ENCODE peak calls at places on chromosomes 13 and 19, in six cellular contexts. J, D, B, H, U and M are unnamed samples.

GRCh38 chr19:35299523-35300339 is 7.8 kb downstream of the MAG start:
- DNase-seq in U (no peak), H (peak; percentile 86), D (no peak), J (no peak), B (peak; percentile 83), M (no peak)

GRCh38 chr13:50993908-50994307 is 84.3 kb downstream of the RNASEH2B start:
- DNase-seq in D (no peak), H (no peak), J (no peak), B (no peak), U (no peak), M (no peak)

GRCh38 chr13:39692650-39693438 is 37.4 kb downstream of the COG6 start:
- DNase-seq in D (no peak), J (no peak), H (no peak), U (no peak), B (no peak), M (no peak)

GRCh38 chr13:60134376-60134775 is 29.4 kb downstream of the DIAPH3 start:
- DNase-seq in B (no peak), D (no peak), H (no peak), U (no peak), J (no peak), M (no peak)

GRCh38 chr13:44393391-44393790 is 19.8 kb downstream of the SERP2 start:
- DNase-seq in U (no peak), B (no peak), J (no peak), D (no peak), H (no peak), M (no peak)

GRCh38 chr13:110499621-110500281 is 61.8 kb downstream of the RAB20 start:
- DNase-seq in U (no peak), J (no peak), B (no peak), H (no peak), D (no peak), M (no peak)

GRCh38 chr13:41231786-41232185 is 31.6 kb downstream of the MTRF1 start:
- DNase-seq in B (no peak), H (peak; percentile 31), U (peak; percentile 24), J (no peak), D (peak; percentile 28), M (no peak)

GRCh38 chr19:3073159-3073563 is 10.9 kb upstream of the TLE5 start:
- DNase-seq in H (peak; percentile 91), J (no peak), B (peak; percentile 75), D (peak; percentile 71), U (no peak), M (peak; percentile 81)

GRCh38 chr19:38142176-38143035 is 81.6 kb downstream of the DPF1 start:
- DNase-seq in D (peak; percentile 33), U (no peak), H (peak; percentile 84), B (peak; percentile 87), J (peak; percentile 41), M (no peak)

GRCh38 chr19:41774515-41774980 is 19.2 kb downstream of the CEACAM6 start:
- DNase-seq in U (no peak), D (no peak), J (no peak), B (no peak), H (no peak), M (peak; percentile 88)

GRCh38 chr13:21970918-21971317 is 300.0 kb downstream of the FGF9 start:
- DNase-seq in B (no peak), H (no peak), D (no peak), U (no peak), J (no peak), M (no peak)

GRCh38 chr13:38980628-38981078 is 10.0 kb downstream of the STOML3 start:
- DNase-seq in B (peak; percentile 24), U (no peak), H (no peak), J (no peak), D (no peak), M (no peak)

GRCh38 chr19:45357445-45357783 is 13.0 kb downstream of the ERCC2 start:
- DNase-seq in B (no peak), D (no peak), J (no peak), H (no peak), U (no peak), M (no peak)

GRCh38 chr13:30045916-30046704 is 195.7 kb upstream of the UBL3 start:
- DNase-seq in J (no peak), B (no peak), D (no peak), U (no peak), H (no peak), M (no peak)

GRCh38 chr19:55358943-55359908 is 3.8 kb downstream of the GARIN5B start:
- DNase-seq in J (no peak), U (no peak), D (no peak), B (no peak), H (no peak), M (no peak)

GRCh38 chr13:32988588-32989256 is 27.5 kb upstream of the KL start:
- DNase-seq in H (no peak), D (no peak), J (no peak), B (no peak), U (no peak), M (no peak)

GRCh38 chr19:55486043-55486970 is 1.3 kb downstream of the NAT14 start:
- DNase-seq in H (no peak), D (no peak), B (peak; percentile 80), U (no peak), J (no peak), M (no peak)

GRCh38 chr13:40984670-40985366 is 34.3 kb downstream of the ELF1 start:
- DNase-seq in J (no peak), U (peak; percentile 67), B (no peak), H (no peak), D (no peak), M (no peak)

GRCh38 chr19:47813304-47813994 is 8.3 kb upstream of the CRX start:
- DNase-seq in D (peak; percentile 58), J (peak; percentile 78), H (peak; percentile 91), U (no peak), B (peak; percentile 86), M (peak; percentile 61)

GRCh38 chr19:55927991-55928390 is 4.1 kb downstream of the NLRP13 start:
- DNase-seq in U (no peak), H (no peak), J (no peak), B (no peak), D (no peak), M (no peak)

GRCh38 chr19:7595466-7596133 is at the start of gene CAMSAP3:
- DNase-seq in U (no peak), B (peak; percentile 90), H (peak; percentile 54), J (peak; percentile 31), D (peak; percentile 64), M (no peak)

GRCh38 chr19:33471111-33471996 is 50.2 kb downstream of the PEPD start:
- DNase-seq in B (peak; percentile 75), J (no peak), D (no peak), H (no peak), U (no peak), M (no peak)

GRCh38 chr13:30408319-30409101 is 13.8 kb upstream of the UBE2L5 start:
- DNase-seq in U (no peak), H (peak; percentile 88), B (peak; percentile 42), D (peak; percentile 86), J (peak; percentile 92), M (no peak)

GRCh38 chr19:43697295-43697694 is 18.6 kb upstream of the IRGC start:
- DNase-seq in H (no peak), U (no peak), D (no peak), J (no peak), B (no peak), M (no peak)

DNA sequence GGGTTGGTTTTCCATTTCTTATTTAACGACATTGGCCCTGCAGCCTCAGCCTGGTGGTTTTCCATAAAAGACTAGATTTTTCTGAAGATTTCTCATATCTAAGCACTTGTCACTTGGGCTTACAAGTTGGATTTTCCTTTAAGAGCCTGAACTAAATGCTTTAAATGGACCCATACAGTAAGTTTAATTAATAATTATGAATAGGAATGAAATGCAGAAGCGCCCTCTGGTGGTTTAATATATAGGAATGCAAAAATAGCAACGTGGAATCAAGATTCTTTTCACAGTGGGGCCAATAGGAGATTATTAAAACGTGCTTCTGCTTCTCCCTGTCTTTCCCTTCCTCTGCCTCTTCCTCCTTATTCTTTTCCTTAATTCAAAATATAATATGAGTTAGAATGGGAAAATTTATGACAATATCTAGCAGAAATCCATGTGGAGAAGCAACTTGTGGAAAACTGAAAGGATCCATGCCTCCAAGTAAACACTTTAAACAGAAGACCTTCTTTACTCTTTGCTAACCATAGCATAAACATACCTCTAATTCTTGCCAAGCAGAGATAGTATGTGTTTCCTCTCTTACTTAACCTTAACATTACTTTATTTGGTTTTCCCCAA is 324.0 kb downstream of the GPC5 start:
- DNase-seq in U (no peak), J (no peak), B (peak; percentile 36), D (no peak), H (peak; percentile 67), M (no peak)
- TF ChIP-seq RAD21 in U (peak; percentile 45), J (peak; percentile 28), B (peak; percentile 79), D (no peak), H (peak; percentile 88), M (no peak)

GRCh38 chr13:42970824-42971669 is 21.0 kb downstream of the EPSTI1 start:
- DNase-seq in B (peak; percentile 70), J (no peak), D (peak; percentile 53), H (peak; percentile 24), U (no peak), M (peak; percentile 61)
- TF ChIP-seq POLR2AphosphoS5 in B (no peak), J (no peak), D (no peak), H (no peak), U (no peak), M (no peak)

GRCh38 chr19:54107876-54108490 is 5.3 kb downstream of the NDUFA3 start:
- DNase-seq in U (no peak), D (no peak), J (no peak), B (no peak), H (no peak), M (no peak)

GRCh38 chr19:54108496-54108895 is 5.8 kb downstream of the NDUFA3 start:
- DNase-seq in J (no peak), H (no peak), D (no peak), U (no peak), B (no peak), M (no peak)

GRCh38 chr19:54104998-54105715 is 2.5 kb downstream of the NDUFA3 start:
- DNase-seq in D (no peak), B (no peak), H (no peak), J (no peak), U (no peak), M (no peak)

GRCh38 chr19:54105796-54106195 is 3.1 kb downstream of the NDUFA3 start:
- DNase-seq in J (no peak), B (no peak), H (no peak), U (no peak), D (no peak), M (no peak)

DNA sequence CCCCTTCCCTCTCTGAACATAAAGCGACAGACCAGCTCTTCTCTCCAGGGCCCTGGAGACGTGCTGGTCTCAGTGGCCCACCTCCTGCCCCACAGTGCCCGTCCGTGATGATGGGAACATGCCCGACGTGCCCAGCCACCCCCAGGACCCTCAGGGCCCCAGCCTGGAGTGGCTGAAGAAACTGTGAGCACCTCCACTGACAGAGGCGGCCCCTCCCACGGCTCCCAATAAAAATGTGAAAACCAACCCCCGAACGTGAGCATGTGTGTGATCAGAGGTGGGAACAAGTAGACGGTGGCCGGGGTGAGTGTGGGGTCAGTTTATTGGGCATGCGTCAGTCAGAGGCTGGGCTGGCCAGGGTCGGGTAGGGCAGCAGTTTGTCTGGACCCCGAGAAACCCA is 4.1 kb downstream of the NDUFA3 start:
- DNase-seq in H (no peak), U (no peak), J (no peak), D (no peak), B (no peak), M (no peak)
- H3K9ac ChIP-seq in H (peak overlapping the region; percentile 35), U (no peak overlapping the region), J (no peak overlapping the region), D (no peak overlapping the region), B (no peak overlapping the region), M (no peak overlapping the region)

GRCh38 chr13:108495686-108496363 is 133.6 kb upstream of the MYO16 start:
- DNase-seq in D (no peak), U (no peak), B (peak; percentile 57), H (peak; percentile 12), J (no peak), M (no peak)

GRCh38 chr13:108496364-108497215 is 132.8 kb upstream of the MYO16 start:
- DNase-seq in H (peak; percentile 11), D (no peak), B (peak; percentile 24), J (no peak), U (no peak), M (no peak)

GRCh38 chr13:108494991-108495661 is 134.3 kb upstream of the MYO16 start:
- DNase-seq in H (peak; percentile 6), D (no peak), J (no peak), B (peak; percentile 16), U (no peak), M (no peak)
- TF ChIP-seq RAD21 in H (no peak), D (no peak), J (no peak), B (no peak), U (no peak), M (no peak)